ENCODE peak calls at places on chromosomes 12 and 14, in seven cellular contexts. U, A, C, S, N, B and X are unnamed samples. For H3K4me1, the result is how much of the 10 kb centered on the place peaks cover.

GRCh38 chr14:55043528-55043927 is 7.9 kb upstream of the MAPK1IP1L start:
- DNase-seq in B (no peak), U (no peak), N (no peak), A (no peak), S (no peak), C (peak), X (no peak)

GRCh38 chr12:118061876-118062791 is 1.2 kb upstream of the WSB2 start:
- DNase-seq in N (peak), C (peak), S (peak), U (peak), B (peak), A (peak), X (peak)

GRCh38 chr14:61643546-61643945 is 51.8 kb upstream of the HIF1A start:
- DNase-seq in C (peak), B (no peak), S (no peak), A (peak), U (no peak), N (no peak), X (peak)

GRCh38 chr14:69346710-69347109 is 51.4 kb downstream of the ERH start:
- DNase-seq in B (peak), A (peak), N (peak), S (peak), C (no peak), U (peak), X (no peak)

GRCh38 chr14:97095269-97095668 is 298.1 kb downstream of the VRK1 start:
- DNase-seq in A (no peak), U (no peak), N (no peak), C (no peak), S (peak), B (no peak), X (no peak)

GRCh38 chr12:82862876-82863649 is 176.4 kb downstream of the TMTC2 start:
- DNase-seq in A (no peak), U (no peak), C (no peak), N (no peak), B (no peak), S (no peak), X (no peak)

GRCh38 chr12:114355389-114356088 is 50.4 kb downstream of the TBX5 start:
- DNase-seq in A (no peak), B (peak), N (peak), S (peak), U (no peak), C (no peak), X (no peak)

GRCh38 chr12:62724947-62725447 is 210.0 kb downstream of the PPM1H start:
- DNase-seq in S (peak), A (peak), U (peak), B (peak), N (no peak), C (peak), X (peak)

GRCh38 chr14:61192970-61193369 is 88.2 kb downstream of the TMEM30B start:
- DNase-seq in B (no peak), C (peak), N (no peak), A (no peak), S (no peak), U (no peak), X (no peak)

GRCh38 chr12:124419292-124420040 is 124.6 kb downstream of the RFLNA start:
- DNase-seq in N (no peak), A (peak), U (no peak), C (peak), S (peak), B (no peak), X (no peak)

GRCh38 chr14:61618448-61618847 is 76.9 kb upstream of the HIF1A start:
- DNase-seq in A (no peak), B (no peak), U (no peak), N (no peak), C (no peak), S (no peak), X (no peak)

GRCh38 chr14:81662570-81663161 is 129.0 kb upstream of the SEL1L start:
- DNase-seq in S (no peak), B (no peak), N (no peak), A (no peak), U (no peak), C (no peak), X (no peak)

GRCh38 chr12:125540580-125541204 is 475.5 kb downstream of the AACS start:
- DNase-seq in U (no peak), A (no peak), S (no peak), B (no peak), N (no peak), C (no peak), X (peak)

GRCh38 chr12:28489256-28489655 is 299.0 kb downstream of the CCDC91 start:
- DNase-seq in U (no peak), A (no peak), C (peak), N (no peak), B (no peak), S (no peak), X (no peak)

DNA sequence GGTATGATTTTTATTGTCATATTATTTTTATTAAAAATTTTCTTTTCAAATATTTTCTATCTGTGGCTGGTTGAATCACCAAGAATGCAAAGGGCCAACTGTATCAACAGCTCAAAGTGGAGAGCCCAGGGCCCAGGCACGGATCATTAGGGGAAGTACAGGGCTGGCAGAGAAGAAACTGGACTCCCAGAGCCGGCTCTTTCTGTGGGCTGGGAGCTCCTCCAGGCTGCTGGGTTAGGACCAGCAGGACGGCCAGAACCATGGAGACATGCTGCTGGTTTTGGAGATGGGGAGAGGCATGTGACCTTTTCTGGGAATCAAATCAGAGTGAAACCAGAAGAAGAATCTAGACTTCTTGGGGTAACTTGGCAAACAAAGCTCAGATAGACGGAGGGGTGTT is 220.5 kb downstream of the CACNA1C start:
- DNase-seq in A (no peak), U (no peak), B (no peak), C (peak), S (no peak), N (no peak), X (no peak)
- H3K4me1 ChIP-seq in A (under half), U (under half), B (under half), C (under half), S (under half), N (under half), X (under half)

GRCh38 chr12:98498635-98499034 is 16.8 kb upstream of the TMPO start:
- DNase-seq in U (no peak), N (no peak), B (peak), C (no peak), A (no peak), S (no peak), X (no peak)

GRCh38 chr12:98490491-98491453 is 24.6 kb upstream of the TMPO start:
- DNase-seq in C (peak), S (peak), U (peak), A (peak), N (peak), B (peak), X (peak)

DNA sequence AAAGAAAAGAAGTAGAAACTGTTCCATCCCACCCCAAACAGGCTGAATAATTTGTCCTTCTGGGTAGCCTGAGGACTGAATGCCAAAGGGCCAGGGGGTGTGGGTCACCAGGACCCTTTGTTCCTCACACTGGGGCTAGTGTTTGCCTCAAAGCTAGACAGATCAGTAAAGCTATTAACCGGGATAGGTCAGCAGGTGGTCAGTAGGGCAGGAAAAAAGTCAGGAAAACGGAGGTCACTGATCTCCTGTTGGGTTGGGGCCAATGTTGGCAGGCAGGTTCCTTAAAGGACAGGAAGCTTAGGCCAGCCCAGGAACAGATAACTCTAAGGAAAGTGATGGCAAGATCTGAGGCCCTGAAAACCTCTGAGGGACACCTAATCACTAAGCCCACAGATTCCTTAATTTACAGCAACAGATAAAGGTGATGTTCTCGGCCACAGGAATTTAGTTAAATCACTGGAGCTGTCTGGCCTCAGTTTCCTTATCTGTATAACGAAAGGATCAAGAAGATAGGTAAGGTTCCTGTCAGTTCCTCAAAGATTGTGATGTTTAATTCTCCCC is 22.7 kb upstream of the TMPO start:
- DNase-seq in B (no peak), U (no peak), S (peak), C (no peak), N (no peak), A (no peak), X (no peak)
- H4K8ac ChIP-seq in B (no peak), U (no peak), S (no peak), C (no peak), N (no peak), A (no peak), X (no peak)

GRCh38 chr12:103169-103981 is 36.8 kb downstream of the IQSEC3 start:
- DNase-seq in C (no peak), B (peak), A (no peak), U (peak), N (peak), S (peak), X (no peak)
- H2BK120ac ChIP-seq in C (no peak), B (no peak), A (no peak), U (no peak), N (no peak), S (no peak), X (no peak)

DNA sequence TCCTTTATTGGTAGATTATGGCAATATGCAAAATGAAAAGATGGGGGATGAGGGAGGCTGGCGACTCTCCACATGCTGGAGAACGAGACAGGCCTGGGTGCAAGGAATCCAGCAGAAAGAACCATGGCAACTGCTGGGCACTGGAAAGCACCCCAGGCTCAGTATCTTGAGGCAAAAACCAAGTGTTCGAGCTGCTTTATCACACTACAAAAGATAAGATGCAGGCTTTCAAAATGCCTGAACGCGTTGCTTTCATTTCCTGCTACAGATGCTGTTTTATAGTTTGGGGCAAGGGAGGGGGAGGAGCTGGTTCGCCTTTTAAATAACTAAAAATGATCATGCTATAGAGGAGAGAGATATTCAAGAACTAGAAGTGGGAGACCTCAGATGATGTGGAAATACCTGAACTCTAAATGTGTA is 38.9 kb downstream of the NIN start:
- DNase-seq in N (no peak), U (no peak), C (no peak), B (no peak), A (no peak), S (no peak), X (no peak)
- H3K4me1 ChIP-seq in N (under half), U (under half), C (under half), B (under half), A (under half), S (under half), X (under half)

DNA sequence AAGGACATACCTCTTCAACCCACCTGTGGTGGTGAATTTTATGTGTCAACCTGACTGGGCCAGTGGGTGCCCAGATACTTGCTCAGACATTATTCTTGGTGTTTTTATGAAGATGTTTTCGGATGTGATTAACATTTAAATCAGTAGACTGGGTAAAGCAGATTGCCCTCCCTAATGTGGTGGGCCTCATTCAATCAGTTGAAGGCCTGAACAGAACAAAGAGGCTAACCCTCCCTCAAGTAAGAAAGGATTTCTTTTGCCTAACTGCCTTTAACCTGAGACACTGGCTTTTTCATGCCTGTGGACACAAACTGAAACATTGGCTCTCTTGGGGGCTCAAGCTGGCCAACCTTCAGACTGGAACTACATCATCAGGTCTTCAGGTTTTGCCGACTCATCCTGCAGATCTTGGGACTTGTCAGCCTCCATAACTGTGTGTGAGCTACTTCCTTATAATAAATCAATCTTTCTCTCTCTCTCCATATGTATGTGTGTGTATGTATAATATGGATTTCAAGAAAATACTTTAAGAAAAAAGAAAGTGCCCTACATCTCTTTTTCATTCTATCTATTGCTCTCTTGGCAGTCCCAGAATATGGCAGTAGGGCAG is 39.4 kb downstream of the RTN1 start:
- DNase-seq in C (no peak), U (no peak), A (no peak), S (no peak), B (no peak), N (no peak), X (no peak)
- H4K8ac ChIP-seq in C (no peak), U (no peak), A (no peak), S (no peak), B (no peak), N (no peak), X (no peak)

DNA sequence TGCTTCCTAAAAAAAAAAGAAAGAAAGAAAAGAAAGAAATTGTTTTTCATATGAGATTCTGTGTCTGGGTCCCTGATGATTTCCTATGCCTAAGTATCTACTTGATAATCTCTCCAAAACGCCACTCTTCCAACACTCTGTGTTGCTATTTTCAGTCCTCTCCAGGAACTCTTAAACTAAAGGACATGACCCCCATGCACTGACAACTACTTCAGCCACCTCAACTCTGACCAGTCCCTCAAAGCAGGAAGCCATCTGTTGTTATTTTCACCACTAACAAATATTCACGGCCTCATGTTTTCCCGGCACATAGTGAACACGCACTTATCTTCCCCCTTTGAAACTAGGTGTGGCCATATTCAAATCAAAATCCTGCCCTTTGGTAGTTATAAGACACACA is 259.3 kb downstream of the PPFIA2 start:
- DNase-seq in N (no peak), S (no peak), C (no peak), U (no peak), B (no peak), A (no peak), X (no peak)
- H2BK120ac ChIP-seq in N (no peak), S (no peak), C (no peak), U (no peak), B (no peak), A (no peak), X (no peak)

GRCh38 chr14:87052646-87053225 is 940.2 kb downstream of the GALC start:
- DNase-seq in N (no peak), B (no peak), S (peak), C (no peak), U (no peak), A (peak), X (no peak)

GRCh38 chr14:87055007-87055406 is 938.0 kb downstream of the GALC start:
- DNase-seq in S (peak), N (no peak), C (no peak), A (no peak), U (no peak), B (peak), X (no peak)

GRCh38 chr14:87045956-87046355 is 947.0 kb downstream of the GALC start:
- DNase-seq in C (no peak), N (no peak), A (no peak), S (no peak), U (no peak), B (no peak), X (no peak)

GRCh38 chr14:87046960-87047359 is 946.0 kb downstream of the GALC start:
- DNase-seq in A (no peak), S (no peak), U (no peak), C (no peak), N (no peak), B (no peak), X (no peak)

DNA sequence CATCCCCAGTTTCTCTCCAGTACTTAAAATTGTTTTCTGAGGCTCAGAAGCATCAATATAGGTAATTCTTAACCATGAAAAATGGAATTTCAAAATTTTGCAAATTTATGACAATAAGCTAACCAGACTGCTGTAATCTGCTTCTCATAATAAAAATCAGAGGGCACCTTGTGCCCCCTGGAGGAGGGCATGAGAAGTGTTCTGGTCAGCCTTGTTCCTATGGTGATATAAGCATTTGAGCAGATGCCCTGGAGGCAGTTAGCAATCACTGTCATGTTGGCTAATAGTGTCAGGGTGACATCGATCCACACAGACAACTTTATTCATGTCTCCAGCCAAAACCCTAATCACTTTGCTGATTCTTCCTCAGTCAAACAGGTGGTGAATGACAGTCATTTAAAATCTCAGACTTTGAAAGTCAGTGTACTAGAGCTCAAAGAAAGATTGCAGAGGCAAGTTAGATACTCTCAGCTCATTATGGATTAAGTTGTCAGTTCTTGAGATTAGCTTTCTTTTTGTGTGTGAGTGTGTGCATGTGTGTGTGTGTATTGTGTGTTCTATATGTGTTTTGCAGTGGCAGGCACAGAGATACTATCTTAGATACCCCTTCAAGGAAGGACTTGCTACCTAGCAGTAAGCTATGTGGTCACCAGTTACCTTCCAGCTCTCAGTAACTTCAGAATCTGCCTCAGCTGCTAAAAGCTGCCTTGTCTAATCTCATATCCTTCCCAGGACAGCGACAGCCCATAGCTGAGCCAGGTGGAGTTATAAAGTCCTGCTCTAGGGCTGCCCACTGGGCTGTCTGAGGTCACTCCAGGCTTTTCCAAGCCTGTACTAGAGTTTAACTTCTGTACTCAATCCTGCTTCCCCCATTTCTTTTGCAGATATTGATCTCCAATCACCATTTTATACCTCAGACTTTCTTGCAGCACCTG is 942.8 kb downstream of the GALC start:
- DNase-seq in U (no peak), A (peak), B (peak), S (peak), C (peak), N (peak), X (peak)
- H3K4me1 ChIP-seq in U (under half), A (under half), B (under half), S (under half), C (under half), N (under half), X (under half)

GRCh38 chr12:5329118-5329517 is 102.8 kb upstream of the NTF3 start:
- DNase-seq in C (no peak), S (no peak), B (peak), N (no peak), U (no peak), A (no peak), X (no peak)
- H4K8ac ChIP-seq in C (no peak), S (no peak), B (no peak), N (no peak), U (no peak), A (no peak), X (no peak)